ENCODE peak calls at places on chromosome 7, in four cellular contexts. K, X, W and Q are unnamed samples.

GRCh38 chr7:38178695-38179344 is 775 bp downstream of the STARD3NL start:
- DNase-seq in K (no peak), X (no peak), W (no peak), Q (no peak)

GRCh38 chr7:26636808-26637207 is 227.6 kb downstream of the SKAP2 start:
- DNase-seq in X (no peak), W (no peak), K (no peak), Q (no peak)

GRCh38 chr7:75808106-75808505 is 5.5 kb downstream of the CCL24 start:
- DNase-seq in K (no peak), X (no peak), W (no peak), Q (no peak)

GRCh38 chr7:54331311-54331710 is 210.9 kb upstream of the VSTM2A start:
- DNase-seq in W (no peak), K (no peak), X (no peak), Q (no peak)

GRCh38 chr7:76262683-76263402 is 39.6 kb upstream of the HSPB1 start:
- DNase-seq in W (peak; percentile 52), X (no peak), K (peak; percentile 73), Q (peak; percentile 48)

GRCh38 chr7:7795736-7796135 is 77.3 kb upstream of the RPA3 start:
- DNase-seq in W (no peak), K (no peak), X (no peak), Q (no peak)

GRCh38 chr7:5621776-5622175 is 159.7 kb downstream of the RNF216 start:
- DNase-seq in X (no peak), W (no peak), K (no peak), Q (peak; percentile 56)

GRCh38 chr7:93945756-93946540 is 24.4 kb downstream of the GNG11 start:
- DNase-seq in W (no peak), K (no peak), X (no peak), Q (no peak)

GRCh38 chr7:127035203-127035849 is 217.4 kb downstream of the GRM8 start:
- DNase-seq in K (peak; percentile 65), W (no peak), X (no peak), Q (peak; percentile 19)

GRCh38 chr7:18715988-18716387 is 220.4 kb downstream of the HDAC9 start:
- DNase-seq in W (no peak), X (no peak), K (no peak), Q (no peak)

GRCh38 chr7:105210721-105211205 is 178.0 kb downstream of the SRPK2 start:
- DNase-seq in X (no peak), W (peak; percentile 72), K (no peak), Q (peak; percentile 29)

GRCh38 chr7:155002411-155003214 is at the start of gene PAXIP1:
- DNase-seq in W (peak; percentile 77), K (peak; percentile 62), X (no peak), Q (peak; percentile 56)

GRCh38 chr7:20388064-20388463 is 57.4 kb downstream of the ITGB8 start:
- DNase-seq in K (no peak), X (no peak), W (no peak), Q (no peak)

GRCh38 chr7:11623093-11623678 is 208.8 kb downstream of the THSD7A start:
- DNase-seq in K (no peak), X (no peak), W (no peak), Q (no peak)

GRCh38 chr7:98458090-98458875 is 57.4 kb upstream of the BAIAP2L1 start:
- DNase-seq in X (no peak), K (no peak), W (no peak), Q (no peak)

GRCh38 chr7:45366432-45366831 is 207.7 kb upstream of the ADCY1 start:
- DNase-seq in X (no peak), W (no peak), K (no peak), Q (no peak)

GRCh38 chr7:33065981-33066380 is 3.4 kb upstream of the NT5C3A start:
- DNase-seq in W (no peak), X (no peak), K (no peak), Q (no peak)

GRCh38 chr7:99106869-99107268 is 37.0 kb downstream of the SMURF1 start:
- DNase-seq in K (no peak), X (no peak), W (no peak), Q (no peak)

GRCh38 chr7:134662871-134663205 is 16.2 kb downstream of the BPGM start:
- DNase-seq in K (no peak), X (no peak), W (no peak), Q (no peak)

GRCh38 chr7:99679400-99680191 is at the start of gene CYP3A5:
- DNase-seq in X (peak; percentile 32), W (no peak), K (peak; percentile 91), Q (no peak)

GRCh38 chr7:65307651-65308299 is 65.9 kb upstream of the ZNF92 start:
- DNase-seq in K (no peak), X (peak; percentile 18), W (peak; percentile 52), Q (no peak)

GRCh38 chr7:80760292-80760691 is 121.8 kb downstream of the CD36 start:
- DNase-seq in K (no peak), W (no peak), X (no peak), Q (no peak)

GRCh38 chr7:12028508-12028907 is 182.6 kb upstream of the TMEM106B start:
- DNase-seq in X (no peak), K (no peak), W (no peak), Q (no peak)

GRCh38 chr7:43072530-43072929 is 39.9 kb upstream of the HECW1 start:
- DNase-seq in W (peak; percentile 77), K (no peak), X (no peak), Q (no peak)

GRCh38 chr7:140059288-140060242 is 3.2 kb downstream of the PARP12 start:
- DNase-seq in X (peak; percentile 54), W (no peak), K (no peak), Q (peak; percentile 87)

GRCh38 chr7:80499350-80499955 is 12.4 kb downstream of the GNAT3 start:
- DNase-seq in X (peak; percentile 14), K (no peak), W (no peak), Q (no peak)

GRCh38 chr7:23247602-23248335 is 1.2 kb downstream of the GPNMB start:
- DNase-seq in K (peak; percentile 52), X (peak; percentile 38), W (no peak), Q (peak; percentile 58)

GRCh38 chr7:44378744-44379143 is 53.4 kb upstream of the CAMK2B start:
- DNase-seq in K (no peak), W (no peak), X (no peak), Q (no peak)

GRCh38 chr7:132475669-132476116 is 100.6 kb downstream of the PLXNA4 start:
- DNase-seq in W (no peak), K (no peak), X (no peak), Q (no peak)

GRCh38 chr7:463362-464176 is 56.1 kb downstream of the PDGFA start:
- DNase-seq in W (no peak), K (peak; percentile 39), X (no peak), Q (peak; percentile 18)

GRCh38 chr7:116211913-116212596 is 1.7 kb downstream of the TES start:
- DNase-seq in X (no peak), K (no peak), W (no peak), Q (no peak)

GRCh38 chr7:34322841-34323240 is 335.2 kb upstream of the NPSR1 start:
- DNase-seq in X (no peak), W (peak; percentile 84), K (no peak), Q (no peak)

GRCh38 chr7:135169141-135169935 is 1.2 kb downstream of the CYREN start:
- DNase-seq in K (peak; percentile 75), X (no peak), W (peak; percentile 93), Q (no peak)

DNA sequence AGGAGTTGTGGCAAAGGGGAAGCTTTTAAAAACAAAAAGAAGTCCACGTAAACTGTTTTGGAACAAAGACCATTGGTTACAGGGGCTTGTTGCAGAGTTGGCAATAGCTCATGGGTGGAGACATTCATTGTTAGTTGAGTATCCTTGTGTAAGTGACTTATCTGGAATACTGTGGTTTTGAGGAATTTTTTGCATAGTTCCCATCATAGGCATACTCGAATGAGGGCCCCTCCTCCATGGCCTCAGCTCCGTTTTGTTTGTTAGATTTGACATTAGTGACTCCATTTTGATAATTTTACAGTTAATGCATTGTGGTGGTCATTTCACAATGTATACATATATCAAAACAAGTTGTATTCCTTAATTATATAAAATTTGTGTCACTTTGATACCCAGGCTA is 12.8 kb upstream of the SMKR1 start:
- DNase-seq in K (no peak), W (peak; percentile 1), X (no peak), Q (no peak)
- H3K4me1 ChIP-seq in K (no peaks in the 10 kb centered on the region), W (no peaks in the 10 kb centered on the region), X (no peaks in the 10 kb centered on the region), Q (no peaks in the 10 kb centered on the region)

GRCh38 chr7:50556247-50556976 is 8.8 kb downstream of the DDC start:
- DNase-seq in X (no peak), K (no peak), W (no peak), Q (no peak)
- H3K4me1 ChIP-seq in X (no peaks in the 10 kb centered on the region), K (no peaks in the 10 kb centered on the region), W (no peaks in the 10 kb centered on the region), Q (peaks cover 11% of the 10 kb centered on the region)

GRCh38 chr7:36749282-36749960 is 25.1 kb upstream of the AOAH start:
- DNase-seq in K (no peak), X (no peak), W (no peak), Q (no peak)

GRCh38 chr7:36747969-36748574 is 23.8 kb upstream of the AOAH start:
- DNase-seq in X (no peak), K (no peak), W (peak; percentile 64), Q (no peak)

GRCh38 chr7:36747251-36747968 is 23.1 kb upstream of the AOAH start:
- DNase-seq in W (no peak), K (peak; percentile 60), X (no peak), Q (peak; percentile 49)

GRCh38 chr7:36755484-36755883 is 31.2 kb upstream of the AOAH start:
- DNase-seq in X (no peak), K (no peak), W (no peak), Q (no peak)

DNA sequence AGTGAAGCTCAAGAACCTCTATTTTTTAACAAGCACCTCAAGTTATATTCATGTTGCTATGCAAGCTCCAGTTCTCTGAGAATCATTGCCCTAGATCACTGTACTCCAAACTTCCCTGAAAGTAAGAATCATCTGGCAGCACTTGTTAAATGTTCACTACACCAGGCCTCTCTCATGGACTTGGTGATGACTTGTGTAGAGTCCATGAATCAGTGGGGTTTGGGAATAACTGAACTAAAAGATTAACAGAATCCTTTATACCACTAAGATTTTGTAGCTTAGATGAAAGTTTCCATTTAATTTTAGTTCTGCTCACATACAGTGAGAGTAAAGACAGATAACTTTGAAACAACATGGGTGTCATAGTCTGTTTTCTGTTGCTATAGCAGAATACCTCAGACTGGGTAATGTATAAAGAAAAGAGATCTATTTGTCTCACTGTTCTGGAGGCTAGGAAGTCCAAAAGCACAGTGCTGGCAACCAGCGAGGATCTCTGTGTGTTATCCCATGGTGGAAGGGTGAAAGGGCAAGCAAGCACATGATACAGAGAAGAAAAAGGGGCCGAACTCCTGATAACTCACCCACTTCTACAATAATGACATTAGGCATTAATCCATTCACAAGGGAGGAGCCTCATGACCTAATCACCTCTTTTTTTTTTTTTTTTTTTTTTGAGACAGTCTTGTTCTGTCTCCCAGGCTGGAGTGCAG is 27.9 kb upstream of the AOAH start:
- DNase-seq in X (no peak), K (no peak), W (no peak), Q (no peak)
- H3K4me1 ChIP-seq in X (no peaks in the 10 kb centered on the region), K (no peaks in the 10 kb centered on the region), W (peaks cover 13% of the 10 kb centered on the region), Q (peaks cover 7% of the 10 kb centered on the region)

DNA sequence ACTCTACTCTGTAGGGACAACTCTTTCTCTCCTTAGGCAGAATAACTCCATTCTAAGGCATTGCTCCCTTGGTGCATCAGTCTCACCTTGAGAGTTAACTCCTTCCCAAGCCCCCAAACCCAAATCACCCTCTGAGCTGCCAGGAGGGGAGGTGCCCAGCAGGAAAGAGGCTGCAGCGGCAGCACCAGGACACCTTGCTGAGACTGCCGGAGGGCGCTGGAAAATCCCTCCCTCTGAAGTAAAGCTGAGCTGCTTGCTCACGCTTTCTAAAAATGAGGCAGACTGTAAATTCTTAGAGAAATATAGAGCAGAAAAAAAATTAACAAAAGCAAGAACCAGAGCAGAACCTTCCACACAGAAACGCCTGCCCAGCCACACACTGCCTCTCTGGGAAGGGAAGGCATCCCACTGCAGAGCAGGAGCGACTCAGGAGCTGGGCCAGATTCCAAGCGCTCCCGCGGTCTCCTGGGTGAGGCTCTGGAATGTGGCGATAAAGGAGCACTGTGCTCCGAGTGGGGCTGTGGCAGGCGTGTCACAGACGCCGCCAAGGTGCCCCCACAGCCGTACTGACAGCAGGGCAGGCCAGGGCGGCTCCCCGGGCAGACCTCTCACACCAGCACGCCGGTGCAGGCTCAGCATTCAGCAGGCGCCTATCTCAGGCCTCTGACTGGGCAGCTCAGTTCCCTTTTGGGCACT is 202.1 kb downstream of the TNS3 start:
- DNase-seq in W (no peak), K (no peak), X (peak; percentile 55), Q (peak; percentile 70)
- H3K4me1 ChIP-seq in W (no peaks in the 10 kb centered on the region), K (no peaks in the 10 kb centered on the region), X (no peaks in the 10 kb centered on the region), Q (peaks cover 19% of the 10 kb centered on the region)